ENCODE peak calls at places on chromosomes 11 and 22, in seven cellular contexts. G, F, R, D, Y, L and O are unnamed samples.

GRCh38 chr11:68056317-68057285 is 17.8 kb downstream of the TCIRG1 start:
- DNase-seq in G (no peak), F (no peak), R (no peak), D (no peak), Y (no peak), L (no peak), O (no peak)

GRCh38 chr11:29306527-29306926 is 710.3 kb downstream of the KCNA4 start:
- DNase-seq in G (no peak), F (peak; percentile 94), R (no peak), D (no peak), Y (no peak), L (no peak), O (no peak)

GRCh38 chr11:73184953-73185671 is 33.0 kb upstream of the P2RY2 start:
- DNase-seq in G (no peak), F (peak; percentile 76), R (peak; percentile 76), D (peak; percentile 82), Y (peak; percentile 40), L (peak; percentile 75), O (no peak)

GRCh38 chr22:17592201-17592600 is 28.9 kb downstream of the SLC25A18 start:
- DNase-seq in G (no peak), F (no peak), R (no peak), D (no peak), Y (no peak), L (no peak), O (no peak)

GRCh38 chr11:41118521-41118920 is 340.9 kb downstream of the LRRC4C start:
- DNase-seq in G (no peak), F (no peak), R (no peak), D (no peak), Y (no peak), L (no peak), O (no peak)

GRCh38 chr22:38729946-38730345 is 24.2 kb downstream of the GTPBP1 start:
- DNase-seq in G (no peak), F (no peak), R (no peak), D (no peak), Y (no peak), L (no peak), O (no peak)

GRCh38 chr11:83583953-83584352 is 297.8 kb upstream of the CCDC90B start:
- DNase-seq in G (no peak), F (peak; percentile 76), R (no peak), D (no peak), Y (no peak), L (no peak), O (no peak)

GRCh38 chr11:83881428-83881827 is 595.3 kb upstream of the CCDC90B start:
- DNase-seq in G (no peak), F (no peak), R (no peak), D (no peak), Y (no peak), L (no peak), O (no peak)

GRCh38 chr11:13962562-13963168 is at the start of gene SPON1:
- DNase-seq in G (peak; percentile 89), F (no peak), R (peak; percentile 34), D (no peak), Y (no peak), L (peak; percentile 30), O (no peak)

GRCh38 chr22:23119492-23120414 is 22.0 kb downstream of the RSPH14 start:
- DNase-seq in G (no peak), F (no peak), R (no peak), D (no peak), Y (no peak), L (no peak), O (no peak)

GRCh38 chr11:16402654-16403447 is 46.5 kb upstream of the SOX6 start:
- DNase-seq in G (no peak), F (no peak), R (no peak), D (no peak), Y (no peak), L (no peak), O (no peak)

GRCh38 chr22:32518848-32519247 is 44.2 kb downstream of the FBXO7 start:
- DNase-seq in G (no peak), F (no peak), R (no peak), D (no peak), Y (peak; percentile 15), L (no peak), O (no peak)
- TF ChIP-seq CTCF in G (peak; percentile 49), F (peak; percentile 15), R (no peak), D (no peak), Y (no peak), L (no peak), O (no peak)

GRCh38 chr22:25380141-25380747 is 160.8 kb downstream of the CRYBB2 start:
- DNase-seq in G (no peak), F (no peak), R (no peak), D (no peak), Y (no peak), L (no peak), O (no peak)
- TF ChIP-seq CTCF in G (no peak), F (no peak), R (no peak), D (no peak), Y (no peak), L (no peak), O (no peak)

DNA sequence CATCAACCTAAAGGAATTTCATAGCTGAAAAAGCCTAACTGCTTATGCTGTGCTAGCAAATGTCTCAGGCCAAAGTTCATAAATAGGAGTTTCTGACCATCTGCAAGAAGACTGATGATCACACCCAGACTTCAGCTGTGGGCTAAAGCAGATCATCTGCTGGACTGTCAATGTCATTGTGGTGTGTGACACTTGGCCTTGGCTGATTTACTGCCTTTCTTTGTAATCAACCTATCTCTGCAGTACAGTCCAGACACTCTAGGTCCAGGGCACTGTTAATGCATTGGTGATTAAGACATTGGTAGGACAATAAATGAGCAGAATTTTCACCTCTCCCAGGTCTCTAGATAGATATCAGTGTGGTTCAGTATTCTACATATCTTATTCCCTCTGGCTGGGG is 40.3 kb upstream of the SMCO4 start:
- DNase-seq in G (no peak), F (no peak), R (no peak), D (no peak), Y (no peak), L (no peak), O (no peak)
- TF ChIP-seq CTCF in G (no peak), F (no peak), R (no peak), D (no peak), Y (no peak), L (no peak), O (no peak)

GRCh38 chr11:126147268-126148111 is 64.0 kb downstream of the RPUSD4 start:
- DNase-seq in G (peak; percentile 88), F (no peak), R (no peak), D (no peak), Y (no peak), L (no peak), O (no peak)
- TF ChIP-seq CTCF in G (no peak), F (no peak), R (no peak), D (no peak), Y (no peak), L (no peak), O (no peak)

DNA sequence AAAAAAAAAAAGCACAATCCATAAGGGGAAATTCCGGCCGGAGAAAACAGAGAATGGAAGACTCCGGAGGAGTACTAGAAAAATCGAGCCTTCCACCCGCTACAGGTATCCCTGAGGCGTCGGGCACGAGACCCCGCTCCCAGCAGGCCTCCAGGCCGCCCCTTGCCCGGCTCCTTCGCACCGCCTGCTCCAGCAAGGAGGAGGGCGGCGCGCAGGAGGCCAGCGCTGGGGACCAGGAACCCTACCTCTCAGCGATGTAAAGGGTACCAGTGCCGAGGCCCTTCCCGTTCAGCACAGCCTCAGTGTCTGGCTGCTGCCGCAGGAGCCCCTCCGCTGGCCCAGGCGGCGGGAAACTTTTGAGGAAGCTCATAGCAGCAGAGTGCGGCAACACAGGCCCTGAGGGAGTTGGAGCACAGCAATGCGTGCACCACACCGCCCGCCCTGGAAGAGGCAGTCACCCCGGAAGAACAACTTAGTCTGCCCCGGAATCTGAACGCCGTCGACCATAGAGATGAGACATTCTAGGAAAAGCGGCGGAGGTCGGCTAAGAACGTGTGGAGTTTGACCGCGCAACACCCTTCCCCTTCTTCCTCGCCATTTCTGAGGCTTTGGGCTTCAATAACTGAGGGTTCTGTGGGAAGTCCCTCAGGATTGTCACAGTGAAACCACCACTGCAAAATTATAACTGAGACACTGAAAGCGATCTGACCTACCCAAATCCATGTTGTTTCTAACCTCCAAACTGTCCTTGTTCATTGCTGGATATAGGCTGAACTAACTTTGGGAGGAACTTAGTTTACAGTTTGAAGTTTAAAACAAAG is at the start of gene CLNS1A:
- DNase-seq in G (peak; percentile 94), F (peak; percentile 92), R (peak; percentile 86), D (peak; percentile 89), Y (peak; percentile 82), L (peak; percentile 86), O (peak; percentile 92)
- TF ChIP-seq CTCF in G (peak; percentile 9), F (no peak), R (no peak), D (no peak), Y (no peak), L (peak; percentile 21), O (no peak)

GRCh38 chr11:71914127-71914526 is 14.3 kb downstream of the XNDC1N start:
- DNase-seq in G (no peak), F (no peak), R (no peak), D (no peak), Y (no peak), L (no peak), O (no peak)
- TF ChIP-seq CTCF in G (no peak), F (no peak), R (no peak), D (no peak), Y (no peak), L (no peak), O (no peak)

GRCh38 chr11:64317961-64318693 is at the start of gene PRDX5:
- DNase-seq in G (peak; percentile 73), F (peak; percentile 97), R (peak; percentile 97), D (peak; percentile 98), Y (peak; percentile 94), L (peak; percentile 97), O (peak; percentile 98)
- TF ChIP-seq CTCF in G (peak; percentile 68), F (peak; percentile 1), R (no peak), D (no peak), Y (no peak), L (peak; percentile 77), O (peak; percentile 45)

GRCh38 chr11:58286249-58286648 is 18.2 kb upstream of the OR10W1 start:
- DNase-seq in G (no peak), F (peak; percentile 73), R (no peak), D (no peak), Y (peak; percentile 23), L (no peak), O (no peak)
- TF ChIP-seq CTCF in G (peak; percentile 76), F (peak; percentile 91), R (no peak), D (peak; percentile 26), Y (peak; percentile 24), L (no peak), O (peak; percentile 51)

GRCh38 chr22:24424001-24424900 is 3.1 kb upstream of the ADORA2A start:
- DNase-seq in G (peak; percentile 89), F (no peak), R (no peak), D (no peak), Y (no peak), L (no peak), O (no peak)
- TF ChIP-seq CTCF in G (peak; percentile 54), F (no peak), R (no peak), D (no peak), Y (no peak), L (no peak), O (no peak)

GRCh38 chr22:36946436-36947158 is 33.2 kb downstream of the CSF2RB start:
- DNase-seq in G (no peak), F (peak; percentile 8), R (no peak), D (no peak), Y (no peak), L (no peak), O (no peak)
- TF ChIP-seq CTCF in G (peak; percentile 30), F (peak; percentile 16), R (no peak), D (no peak), Y (no peak), L (no peak), O (no peak)